ENCODE peak calls at places on chromosomes 5 and 9, in eight cellular contexts. F, R, B, P, C, X, H and G are unnamed samples.

GRCh38 chr9:120619751-120620655 is 40.0 kb upstream of the CDK5RAP2 start:
- DNase-seq in F (peak; percentile 55), R (peak; percentile 75), B (peak; percentile 47), P (peak; percentile 74), C (peak; percentile 82), X (peak; percentile 80), H (peak; percentile 61), G (peak; percentile 76)

GRCh38 chr5:885529-885928 is 7.1 kb downstream of the BRD9 start:
- DNase-seq in F (no peak), R (no peak), B (no peak), P (no peak), C (no peak), X (no peak), H (no peak), G (no peak)

GRCh38 chr9:2469681-2470141 is 151.9 kb upstream of the VLDLR start:
- DNase-seq in F (no peak), R (peak; percentile 41), B (no peak), P (peak; percentile 38), C (peak; percentile 37), X (no peak), H (peak; percentile 51), G (no peak)

GRCh38 chr9:37575921-37576721 is at the start of gene FBXO10:
- DNase-seq in F (peak; percentile 85), R (peak; percentile 36), B (no peak), P (peak; percentile 92), C (peak; percentile 91), X (peak; percentile 91), H (peak; percentile 63), G (peak; percentile 71)

GRCh38 chr5:154311362-154311761 is 120.8 kb downstream of the GALNT10 start:
- DNase-seq in F (no peak), R (no peak), B (no peak), P (no peak), C (no peak), X (no peak), H (peak; percentile 90), G (no peak)

GRCh38 chr5:166834246-166834645 is 1457.2 kb upstream of the WWC1 start:
- DNase-seq in F (no peak), R (no peak), B (no peak), P (no peak), C (no peak), X (no peak), H (no peak), G (no peak)

GRCh38 chr5:22779499-22779898 is 73.6 kb downstream of the CDH12 start:
- DNase-seq in F (no peak), R (no peak), B (no peak), P (no peak), C (no peak), X (no peak), H (no peak), G (no peak)

GRCh38 chr5:14457475-14457874 is 124.1 kb upstream of the OTULINL start:
- DNase-seq in F (no peak), R (no peak), B (no peak), P (peak; percentile 44), C (no peak), X (no peak), H (no peak), G (peak; percentile 67)

GRCh38 chr9:101486693-101487442 is 46.8 kb upstream of the RNF20 start:
- DNase-seq in F (peak; percentile 87), R (no peak), B (peak; percentile 51), P (peak; percentile 87), C (peak; percentile 83), X (peak; percentile 75), H (no peak), G (peak; percentile 10)

GRCh38 chr5:116492016-116492623 is 82.5 kb downstream of the SEMA6A start:
- DNase-seq in F (no peak), R (peak; percentile 92), B (no peak), P (no peak), C (peak; percentile 93), X (no peak), H (no peak), G (peak; percentile 69)

GRCh38 chr5:116668361-116668760 is 93.7 kb upstream of the SEMA6A start:
- DNase-seq in F (no peak), R (no peak), B (no peak), P (no peak), C (no peak), X (no peak), H (no peak), G (no peak)

GRCh38 chr5:174315471-174315870 is 270.0 kb downstream of the NSG2 start:
- DNase-seq in F (no peak), R (no peak), B (no peak), P (no peak), C (no peak), X (no peak), H (no peak), G (no peak)

GRCh38 chr5:169599451-169599850 is 15.9 kb downstream of the SPDL1 start:
- DNase-seq in F (no peak), R (peak; percentile 61), B (no peak), P (no peak), C (no peak), X (no peak), H (no peak), G (no peak)

GRCh38 chr5:51484326-51484725 is 101.1 kb downstream of the ISL1 start:
- DNase-seq in F (no peak), R (no peak), B (no peak), P (no peak), C (no peak), X (no peak), H (no peak), G (no peak)

GRCh38 chr5:151670074-151670686 is 16.5 kb downstream of the SPARC start:
- DNase-seq in F (no peak), R (no peak), B (no peak), P (no peak), C (no peak), X (peak; percentile 66), H (no peak), G (no peak)

GRCh38 chr5:32827981-32828380 is 116.9 kb downstream of the NPR3 start:
- DNase-seq in F (no peak), R (no peak), B (no peak), P (no peak), C (peak; percentile 15), X (no peak), H (no peak), G (no peak)

GRCh38 chr9:123651273-123651672 is 278.7 kb downstream of the DENND1A start:
- DNase-seq in F (no peak), R (no peak), B (no peak), P (no peak), C (no peak), X (no peak), H (no peak), G (no peak)

GRCh38 chr9:98584059-98584458 is 124.7 kb downstream of the GABBR2 start:
- DNase-seq in F (no peak), R (no peak), B (no peak), P (no peak), C (no peak), X (no peak), H (no peak), G (no peak)

GRCh38 chr5:80754900-80755299 is 100.1 kb upstream of the DHFR start:
- DNase-seq in F (no peak), R (no peak), B (no peak), P (peak; percentile 89), C (peak; percentile 24), X (no peak), H (peak; percentile 38), G (no peak)

GRCh38 chr5:42360641-42361320 is 62.5 kb upstream of the GHR start:
- DNase-seq in F (no peak), R (peak; percentile 30), B (no peak), P (peak; percentile 25), C (no peak), X (no peak), H (no peak), G (no peak)

GRCh38 chr9:133635903-133636531 is at the start of gene DBH:
- DNase-seq in F (no peak), R (no peak), B (no peak), P (no peak), C (no peak), X (no peak), H (no peak), G (no peak)

GRCh38 chr9:135248721-135249120 is 161.3 kb downstream of the OLFM1 start:
- DNase-seq in F (no peak), R (no peak), B (no peak), P (no peak), C (no peak), X (no peak), H (no peak), G (no peak)

GRCh38 chr5:107812570-107813141 is 141.9 kb upstream of the EFNA5 start:
- DNase-seq in F (no peak), R (peak; percentile 38), B (no peak), P (no peak), C (peak; percentile 77), X (no peak), H (no peak), G (no peak)

GRCh38 chr5:170941788-170942187 is 80.0 kb downstream of the RANBP17 start:
- DNase-seq in F (no peak), R (no peak), B (no peak), P (no peak), C (no peak), X (no peak), H (no peak), G (no peak)
- TF ChIP-seq EZH2 in F (no peak), R (no peak), B (no peak), P (no peak), C (no peak), X (no peak), H (no peak), G (no peak)

GRCh38 chr5:180797256-180798192 is 5.1 kb downstream of the MGAT1 start:
- DNase-seq in F (peak; percentile 23), R (no peak), B (no peak), P (no peak), C (no peak), X (no peak), H (no peak), G (no peak)
- H3K4me1 ChIP-seq in F (peaks cover 4% of the 10 kb centered on the region), R (peaks cover 33% of the 10 kb centered on the region), B (peaks cover 34% of the 10 kb centered on the region), P (peaks cover 7% of the 10 kb centered on the region), C (peaks cover 52% of the 10 kb centered on the region), X (peaks cover 31% of the 10 kb centered on the region), H (peaks cover 41% of the 10 kb centered on the region), G (peaks cover 9% of the 10 kb centered on the region)

GRCh38 chr5:7396169-7397004 is 449 bp downstream of the ADCY2 start:
- DNase-seq in F (no peak), R (peak; percentile 9), B (no peak), P (peak; percentile 65), C (peak; percentile 50), X (peak; percentile 41), H (peak; percentile 9), G (peak; percentile 15)
- TF ChIP-seq EZH2 in F (no peak), R (peak; percentile 97), B (no peak), P (peak; percentile 75), C (peak; percentile 86), X (no peak), H (no peak), G (peak; percentile 89)

DNA sequence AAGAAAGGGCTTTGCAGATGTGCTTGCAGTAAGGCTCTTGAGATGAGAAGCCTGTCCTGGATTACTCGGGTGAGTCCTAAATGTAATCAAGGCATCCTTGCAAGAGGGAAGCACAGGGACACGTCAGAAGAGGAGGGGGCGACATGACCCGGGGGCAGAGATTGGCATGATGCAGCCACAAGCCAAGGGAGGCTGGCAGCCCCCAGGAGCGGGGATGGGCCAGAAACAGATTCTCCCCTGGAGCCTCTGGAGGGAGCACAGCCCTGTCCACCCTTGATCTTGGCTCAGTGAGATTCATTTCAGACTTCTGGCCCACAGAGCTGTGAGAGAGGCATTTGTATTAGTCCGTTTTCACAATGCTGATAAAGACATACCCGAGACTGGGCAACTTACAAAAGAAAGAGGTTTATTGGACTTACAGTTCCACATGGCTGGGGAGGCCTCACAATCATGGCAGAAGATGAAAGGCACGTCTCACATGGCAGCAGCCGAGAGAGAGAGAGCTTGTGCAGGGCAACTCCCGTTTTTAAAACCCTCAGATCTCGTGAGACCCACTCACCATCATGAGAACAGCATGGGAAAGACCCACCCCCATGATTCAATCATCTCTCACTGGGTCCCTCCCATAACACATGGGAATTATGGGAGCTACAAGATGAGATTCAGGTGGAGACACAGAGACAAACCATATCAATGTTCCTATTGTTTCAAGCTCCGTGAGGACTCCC is 76.1 kb downstream of the ADAMTS2 start:
- DNase-seq in F (no peak), R (no peak), B (no peak), P (no peak), C (peak; percentile 68), X (no peak), H (no peak), G (no peak)
- H3K4me1 ChIP-seq in F (no peaks in the 10 kb centered on the region), R (no peaks in the 10 kb centered on the region), B (no peaks in the 10 kb centered on the region), P (peaks cover 16% of the 10 kb centered on the region), C (peaks cover 75% of the 10 kb centered on the region), X (peaks cover 62% of the 10 kb centered on the region), H (no peaks in the 10 kb centered on the region), G (peaks cover 15% of the 10 kb centered on the region)